ENCODE peak calls at places on chromosomes 6 and 20, in eight cellular contexts. Y is heart right ventricle, S is A673, I is right atrium auricular region, Z is psoas muscle, Q is mammary epithelial cell, B is breast epithelium, G is astrocyte of the spinal cord. U is an unnamed sample.

GRCh38 chr6:154916857-154917256 is 78.3 kb upstream of the TIAM2 start:
- DNase-seq in B (no peak), G (peak), Y (no peak), Z (no peak), Q (no peak), S (no peak), I (no peak), U (peak)

GRCh38 chr6:36025260-36025931 is 955 bp upstream of the SLC26A8 start:
- DNase-seq in B (no peak), G (peak), I (no peak), S (no peak), Z (no peak), Y (no peak), Q (no peak), U (peak)

GRCh38 chr6:85124472-85125428 is 325.1 kb upstream of the NT5E start:
- DNase-seq in I (no peak), B (no peak), G (peak), S (peak), Q (no peak), Y (no peak), Z (no peak), U (peak)

GRCh38 chr6:14066782-14067406 is 50.7 kb upstream of the CD83 start:
- DNase-seq in B (peak), G (peak), Y (no peak), Q (peak), I (no peak), Z (no peak), S (peak), U (peak)

GRCh38 chr6:130681028-130681427 is 146.2 kb upstream of the SMLR1 start:
- DNase-seq in I (no peak), S (no peak), Y (no peak), Z (no peak), B (no peak), Q (peak), G (peak), U (peak)

GRCh38 chr20:45893831-45894230 is 2.7 kb downstream of the CTSA start:
- DNase-seq in Y (no peak), Z (no peak), Q (no peak), B (no peak), S (peak), G (peak), I (no peak), U (no peak)

GRCh38 chr20:9025643-9026042 is 43.2 kb upstream of the PLCB4 start:
- DNase-seq in Z (no peak), B (no peak), I (no peak), G (peak), Y (no peak), Q (peak), S (no peak), U (peak)

GRCh38 chr6:137977814-137978213 is 110.8 kb downstream of the TNFAIP3 start:
- DNase-seq in B (no peak), G (no peak), Y (no peak), Z (no peak), I (no peak), S (no peak), Q (no peak), U (peak)

GRCh38 chr20:37651932-37652331 is 41.9 kb upstream of the CTNNBL1 start:
- DNase-seq in Z (no peak), Q (peak), Y (peak), G (no peak), B (no peak), S (peak), I (no peak), U (peak)
- TF ChIP-seq CTCF in Z (peak), Q (peak), Y (peak), G (peak), B (no peak), S (peak), I (peak), U (peak)

GRCh38 chr20:3080939-3081388 is 3.6 kb downstream of the AVP start:
- DNase-seq in Y (peak), B (no peak), I (peak), S (no peak), G (no peak), Z (peak), Q (no peak), U (peak)

GRCh38 chr20:3084283-3084985 is at the start of gene AVP:
- DNase-seq in I (no peak), Z (no peak), B (no peak), S (no peak), Y (no peak), Q (no peak), G (no peak), U (no peak)

GRCh38 chr20:3082955-3083952 is 1.3 kb downstream of the AVP start:
- DNase-seq in Y (no peak), S (no peak), B (no peak), Q (no peak), G (no peak), I (no peak), Z (no peak), U (no peak)

GRCh38 chr20:3081641-3082040 is 2.9 kb downstream of the AVP start:
- DNase-seq in I (no peak), G (no peak), Y (no peak), Q (no peak), B (no peak), Z (no peak), S (no peak), U (no peak)

DNA sequence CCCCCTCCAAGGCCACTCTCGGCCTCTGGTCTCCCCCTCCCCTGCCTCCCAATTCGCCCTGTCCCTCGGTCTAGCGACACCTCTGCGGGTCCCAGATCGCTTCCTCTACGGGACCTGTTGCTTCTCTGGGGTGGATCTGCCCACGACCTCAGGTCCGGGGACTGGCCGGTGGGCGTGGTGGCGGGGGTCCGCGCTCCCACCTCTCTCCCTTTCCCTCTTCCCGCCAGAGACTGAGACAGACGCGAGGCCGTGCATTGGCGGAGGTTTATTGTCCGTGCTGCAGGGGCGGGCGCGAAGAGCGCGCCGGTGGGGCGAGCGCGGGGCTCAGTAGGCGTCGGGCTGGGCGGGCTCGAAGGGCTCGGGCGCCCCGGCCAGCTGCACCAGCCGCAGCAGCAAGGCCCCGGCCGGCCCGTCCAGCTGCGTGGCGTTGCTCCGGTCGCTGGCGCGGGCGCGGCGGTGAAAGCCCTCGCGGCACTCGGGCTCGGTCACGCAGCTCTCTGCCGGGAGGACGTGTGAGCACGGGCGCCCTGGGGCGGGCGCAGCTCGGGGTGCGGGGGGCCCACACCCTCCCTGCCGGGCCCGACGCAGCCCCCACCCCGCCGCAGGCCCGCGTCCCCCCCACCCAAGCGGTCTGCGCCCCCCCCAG is 2.1 kb downstream of the AVP start:
- DNase-seq in S (no peak), B (no peak), I (no peak), Y (no peak), G (no peak), Q (no peak), Z (no peak), U (no peak)
- H3K4me3 ChIP-seq in S (peak), B (peak), I (no peak), Y (no peak), G (no peak), Q (peak), Z (peak), U (no peak)

GRCh38 chr6:170205126-170205525 is 85.8 kb downstream of the DLL1 start:
- DNase-seq in S (no peak), B (peak), Z (no peak), G (no peak), I (peak), Y (no peak), Q (no peak), U (no peak)
- TF ChIP-seq CTCF in S (no peak), B (no peak), Z (no peak), G (no peak), I (no peak), Y (no peak), Q (no peak), U (no peak)

DNA sequence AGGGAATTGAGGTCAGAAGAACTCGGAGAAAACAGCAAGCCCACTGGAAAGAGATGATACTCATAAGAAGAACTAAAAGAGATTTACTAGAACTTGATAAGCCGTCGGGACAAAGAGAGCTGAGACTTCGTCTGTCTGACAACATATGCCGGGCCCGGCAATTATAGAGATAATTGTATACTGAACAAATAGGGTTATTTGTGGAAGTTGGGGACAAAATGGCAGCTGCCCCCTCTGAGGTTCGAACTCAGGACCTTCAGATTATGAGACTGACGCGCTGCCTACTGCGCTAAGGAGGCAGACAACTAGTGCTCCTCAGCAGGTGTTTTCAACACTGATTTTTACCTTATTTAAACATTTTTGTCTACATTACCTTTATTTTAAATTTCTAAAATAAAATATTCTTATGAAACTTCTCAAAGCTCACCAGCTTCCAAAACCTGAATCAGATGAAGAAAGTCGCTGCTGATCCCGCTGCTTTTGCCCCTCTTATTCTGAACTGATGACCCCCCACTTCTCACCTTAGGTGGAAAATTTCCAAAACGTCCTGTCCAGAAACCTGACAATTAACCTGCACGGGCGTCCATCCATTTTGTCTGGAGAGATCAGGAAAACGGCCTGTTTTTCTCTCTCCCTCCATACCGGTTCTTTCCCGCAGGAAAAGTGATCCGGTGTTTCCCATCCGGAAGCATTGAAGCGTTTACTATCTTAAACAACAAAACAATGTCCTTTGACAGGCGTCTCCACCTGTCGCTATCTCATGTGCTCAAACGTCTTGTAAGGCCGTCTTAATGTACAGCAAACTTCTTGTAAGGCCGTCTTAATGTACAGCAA is 29.5 kb upstream of the TRIM27 start:
- DNase-seq in S (peak), B (no peak), G (peak), Z (no peak), I (no peak), Q (peak), Y (no peak), U (peak)
- H3K4me3 ChIP-seq in S (peak), B (peak), G (peak), Z (peak), I (peak), Q (peak), Y (peak), U (peak)

DNA sequence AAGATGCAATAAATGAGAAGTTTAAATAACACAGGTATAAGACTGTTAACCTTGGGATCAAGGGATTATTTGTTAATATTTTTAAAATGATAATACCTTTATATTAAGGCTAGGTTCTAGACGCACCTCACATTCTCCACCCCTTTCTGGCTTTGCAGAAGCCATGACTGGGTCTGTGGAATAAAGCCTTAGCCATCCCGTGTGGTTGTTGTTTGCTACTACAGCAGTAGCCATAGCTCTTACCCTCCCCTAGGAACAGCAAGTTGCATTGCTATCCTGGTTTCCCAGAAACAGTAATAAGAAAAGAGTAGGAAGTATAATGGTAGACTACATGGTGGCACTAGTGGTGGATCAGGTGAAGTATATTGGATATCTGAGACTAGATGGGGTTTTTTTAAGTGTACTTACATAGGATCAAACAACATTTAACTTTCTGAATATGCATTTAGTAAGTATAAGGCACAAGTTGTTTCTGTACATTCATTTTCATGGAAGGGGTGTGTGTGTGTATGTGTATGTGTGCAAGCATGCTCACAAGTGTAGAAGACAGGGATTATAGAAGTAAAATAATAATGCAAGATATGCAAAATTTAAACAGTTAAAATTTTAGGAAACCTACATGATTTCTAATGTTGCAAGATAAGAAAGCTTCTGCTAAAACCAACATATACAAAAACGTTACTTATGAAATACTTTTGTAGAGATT is 384.2 kb downstream of the PRKN start:
- DNase-seq in Y (no peak), Q (no peak), I (no peak), G (no peak), Z (no peak), S (no peak), B (no peak), U (peak)
- TF ChIP-seq CTCF in Y (no peak), Q (peak), I (no peak), G (peak), Z (no peak), S (no peak), B (no peak), U (peak)

GRCh38 chr6:42045538-42046460 is 4.5 kb upstream of the TAF8 start:
- DNase-seq in I (peak), G (peak), Z (peak), Q (peak), S (peak), Y (peak), B (peak), U (peak)

GRCh38 chr6:42038811-42039408 is 11.4 kb upstream of the TAF8 start:
- DNase-seq in Y (no peak), S (no peak), Z (no peak), I (no peak), Q (no peak), G (peak), B (no peak), U (no peak)

GRCh38 chr6:42043787-42044475 is 6.4 kb upstream of the TAF8 start:
- DNase-seq in S (peak), I (peak), Q (peak), Z (peak), Y (peak), G (peak), B (peak), U (peak)

GRCh38 chr6:42041131-42042055 is 8.9 kb upstream of the TAF8 start:
- DNase-seq in Q (no peak), Z (no peak), I (no peak), S (no peak), B (no peak), Y (peak), G (peak), U (no peak)

DNA sequence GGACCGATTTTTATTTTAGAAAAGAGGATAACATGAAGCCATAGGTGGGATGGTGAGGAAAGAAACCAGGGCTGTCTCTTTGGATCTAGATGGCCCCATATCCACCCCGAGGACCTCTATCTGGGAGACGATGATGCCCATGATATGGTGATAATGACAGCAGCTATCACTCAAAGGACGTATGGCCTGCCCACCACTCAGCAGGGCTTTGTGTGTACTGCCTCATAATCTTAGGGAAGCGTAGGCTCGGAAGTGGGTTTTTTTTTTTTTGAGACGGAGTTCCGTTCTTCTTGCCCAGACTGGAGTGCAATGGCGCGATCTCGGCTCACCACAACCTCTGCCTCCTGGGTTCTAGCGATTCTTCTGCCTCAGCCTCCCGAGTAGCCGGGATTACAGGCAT is 8.2 kb upstream of the TAF8 start:
- DNase-seq in Q (no peak), I (no peak), S (no peak), B (no peak), Z (no peak), G (no peak), Y (no peak), U (no peak)
- H3K4me3 ChIP-seq in Q (no peak), I (no peak), S (no peak), B (no peak), Z (no peak), G (no peak), Y (no peak), U (no peak)

DNA sequence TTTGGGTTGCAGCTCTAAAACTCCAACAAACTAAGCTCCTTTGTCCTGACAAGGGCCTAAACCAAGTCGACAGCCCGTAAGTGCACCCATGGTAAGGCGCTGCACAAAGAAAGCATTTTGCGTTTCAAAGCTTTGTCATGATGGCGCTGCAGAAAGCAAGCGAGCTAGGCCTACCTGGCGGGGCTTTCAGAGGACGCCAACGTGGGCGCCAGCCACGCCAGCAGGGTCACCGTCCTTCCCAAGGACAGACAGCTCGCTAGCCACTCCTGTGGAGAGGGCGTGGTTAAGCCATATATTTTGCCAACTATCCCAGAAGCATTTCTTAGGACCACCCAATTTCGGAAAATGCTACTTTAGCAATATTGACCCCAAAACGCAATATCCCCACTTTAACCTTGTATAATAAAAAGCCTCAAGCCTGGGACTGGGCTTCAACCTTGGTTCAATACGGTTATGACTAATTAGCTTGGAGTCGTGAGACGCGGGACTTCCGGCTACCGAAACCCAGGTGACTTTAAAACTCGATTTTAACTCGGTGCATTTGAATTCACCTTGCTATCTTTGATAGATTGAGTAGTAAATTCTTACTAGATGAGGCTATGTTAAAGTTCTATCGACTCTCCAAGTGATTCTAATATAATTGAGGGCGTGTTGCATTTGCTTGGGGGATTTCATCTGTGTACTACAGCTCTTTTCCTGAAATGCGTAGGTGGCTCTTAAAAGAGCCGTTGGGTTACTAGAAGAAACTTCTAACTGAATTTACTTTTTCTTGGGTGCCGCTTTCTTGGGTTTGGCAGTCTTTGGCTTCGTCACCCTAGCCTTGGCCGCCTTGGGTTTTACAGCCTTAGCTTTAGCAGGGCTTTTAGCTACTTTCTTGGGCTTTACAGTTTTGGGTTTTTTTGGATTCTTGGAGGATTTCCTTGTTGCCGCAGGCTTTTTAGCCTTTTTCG is 54.0 kb downstream of the TRIM38 start:
- DNase-seq in G (peak), Q (peak), I (no peak), S (peak), B (no peak), Y (peak), Z (no peak), U (peak)
- TF ChIP-seq CTCF in G (no peak), Q (no peak), I (no peak), S (no peak), B (no peak), Y (no peak), Z (no peak), U (no peak)